ENCODE peak calls at places on chromosomes 7 and 10, in nine cellular contexts. O is brain microvascular endothelial cell, Y is AG08395, H is fibroblast of villous mesenchyme, S is RWPE1, T is stromal cell of bone marrow, U is endothelial cell, V is A549, P is RPMI7951. K is an unnamed sample.

GRCh38 chr10:69901623-69902505 is 100.2 kb downstream of the COL13A1 start:
- DNase-seq in P (peak; percentile 22), T (peak; percentile 25), U (peak; percentile 75), Y (peak; percentile 91), V (peak; percentile 96), H (peak; percentile 58), S (peak; percentile 78), O (peak; percentile 43), K (peak; percentile 80)

GRCh38 chr7:28168393-28169158 is 12.0 kb downstream of the JAZF1 start:
- DNase-seq in U (no peak), V (no peak), O (no peak), S (no peak), T (no peak), H (no peak), P (no peak), Y (no peak), K (no peak)

GRCh38 chr10:113135025-113135424 is 185.0 kb downstream of the TCF7L2 start:
- DNase-seq in P (no peak), V (no peak), T (no peak), H (no peak), U (no peak), O (no peak), Y (no peak), S (no peak), K (no peak)

GRCh38 chr7:133552079-133552478 is 299.2 kb downstream of the EXOC4 start:
- DNase-seq in T (no peak), V (no peak), Y (no peak), O (no peak), S (no peak), H (no peak), P (no peak), U (no peak), K (no peak)

GRCh38 chr7:77436889-77437265 is 20.7 kb upstream of the GSAP start:
- DNase-seq in Y (no peak), V (no peak), S (no peak), T (no peak), P (no peak), U (no peak), O (no peak), H (no peak), K (no peak)

GRCh38 chr10:27359792-27360320 is 119.3 kb upstream of the ACBD5 start:
- DNase-seq in H (no peak), P (no peak), V (no peak), T (no peak), Y (no peak), O (no peak), U (no peak), S (no peak), K (no peak)

GRCh38 chr10:21020545-21020944 is 123.4 kb upstream of the NEBL start:
- DNase-seq in P (peak; percentile 30), H (peak; percentile 18), Y (no peak), V (peak; percentile 51), O (no peak), T (no peak), S (peak; percentile 16), U (peak; percentile 17), K (no peak)

GRCh38 chr10:119511828-119512515 is 30.5 kb downstream of the RGS10 start:
- DNase-seq in Y (no peak), O (no peak), T (no peak), P (no peak), V (no peak), U (no peak), H (no peak), S (no peak), K (no peak)

GRCh38 chr10:27525819-27526218 is 21.7 kb downstream of the RAB18 start:
- DNase-seq in S (no peak), Y (peak; percentile 50), O (no peak), T (peak; percentile 61), H (peak; percentile 65), V (no peak), U (no peak), P (peak; percentile 49), K (peak; percentile 62)

GRCh38 chr7:33108591-33108930 is 643 bp downstream of the RP9 start:
- DNase-seq in V (peak; percentile 31), Y (no peak), U (no peak), T (no peak), P (peak; percentile 31), O (no peak), H (no peak), S (no peak), K (peak; percentile 34)

GRCh38 chr7:96246972-96247371 is 74.9 kb downstream of the SLC25A13 start:
- DNase-seq in H (no peak), U (no peak), P (no peak), Y (no peak), O (no peak), S (no peak), V (no peak), T (no peak), K (no peak)

GRCh38 chr10:12214763-12215218 is 18.8 kb downstream of the CDC123 start:
- DNase-seq in U (peak; percentile 34), S (no peak), T (peak; percentile 42), V (peak; percentile 40), O (peak; percentile 33), Y (peak; percentile 52), P (peak; percentile 49), H (peak; percentile 73), K (peak; percentile 51)